ENCODE peak calls at places on chromosomes 1 and 21, in six cellular contexts. G is WTC11, W is A549, T is NB4, B is SK-N-SH, Z is HepG2. X is an unnamed sample.

GRCh38 chr1:203379831-203380230 is 28.9 kb upstream of the FMOD start:
- DNase-seq in G (no peak), W (no peak), T (no peak), B (no peak), Z (no peak), X (peak)

GRCh38 chr1:243791586-243792267 is 58.3 kb downstream of the AKT3 start:
- DNase-seq in G (no peak), W (no peak), T (no peak), B (no peak), Z (no peak), X (peak)

GRCh38 chr21:32771134-32771523 is 426 bp downstream of the PAXBP1 start:
- DNase-seq in G (peak), W (peak), T (peak), B (peak), Z (peak), X (no peak)

GRCh38 chr1:31010081-31010989 is 55.2 kb downstream of the PUM1 start:
- DNase-seq in G (no peak), W (no peak), T (no peak), B (no peak), Z (no peak), X (no peak)

GRCh38 chr1:211352985-211353515 is 26.4 kb downstream of the TRAF5 start:
- DNase-seq in G (peak), W (peak), T (peak), B (no peak), Z (peak), X (no peak)

GRCh38 chr1:42747125-42747524 is 7.1 kb upstream of the CLDN19 start:
- DNase-seq in G (peak), W (peak), T (peak), B (peak), Z (no peak), X (peak)

GRCh38 chr21:22536511-22536910 is 1538.3 kb downstream of the NCAM2 start:
- DNase-seq in G (no peak), W (no peak), T (peak), B (no peak), Z (no peak), X (no peak)

GRCh38 chr1:205456868-205457724 is 1.3 kb upstream of the BLACAT1 start:
- DNase-seq in G (peak), W (no peak), T (no peak), B (peak), Z (no peak), X (no peak)

GRCh38 chr1:41462680-41463004 is 21.8 kb downstream of the EDN2 start:
- DNase-seq in G (no peak), W (no peak), T (no peak), B (no peak), Z (no peak), X (no peak)

GRCh38 chr1:42848823-42849537 is 2.6 kb downstream of the ZNF691 start:
- DNase-seq in G (no peak), W (no peak), T (no peak), B (no peak), Z (no peak), X (no peak)

GRCh38 chr1:230057681-230058565 is 9.1 kb upstream of the GALNT2 start:
- DNase-seq in G (no peak), W (no peak), T (no peak), B (no peak), Z (no peak), X (no peak)

GRCh38 chr1:30874176-30874575 is 34.4 kb downstream of the SDC3 start:
- DNase-seq in G (no peak), W (no peak), T (no peak), B (no peak), Z (no peak), X (no peak)

GRCh38 chr1:116262995-116263385 is 110.1 kb upstream of the ATP1A1 start:
- DNase-seq in G (no peak), W (no peak), T (no peak), B (no peak), Z (no peak), X (no peak)

GRCh38 chr1:167294528-167294927 is 73.8 kb downstream of the POU2F1 start:
- DNase-seq in G (no peak), W (no peak), T (peak), B (no peak), Z (no peak), X (no peak)

GRCh38 chr1:184033711-184034167 is 3.8 kb downstream of the COLGALT2 start:
- DNase-seq in G (no peak), W (no peak), T (no peak), B (no peak), Z (no peak), X (no peak)

GRCh38 chr1:14615539-14616218 is 17.2 kb downstream of the KAZN start:
- DNase-seq in G (no peak), W (no peak), T (no peak), B (no peak), Z (no peak), X (no peak)

GRCh38 chr1:185400057-185400456 is 83.0 kb upstream of the IVNS1ABP start:
- DNase-seq in G (no peak), W (no peak), T (peak), B (no peak), Z (peak), X (no peak)

GRCh38 chr1:229694053-229694693 is 68.1 kb downstream of the URB2 start:
- DNase-seq in G (peak), W (no peak), T (peak), B (peak), Z (no peak), X (no peak)

GRCh38 chr1:219296430-219296850 is 122.8 kb downstream of the LYPLAL1 start:
- DNase-seq in G (no peak), W (no peak), T (no peak), B (no peak), Z (no peak), X (no peak)

GRCh38 chr1:41811978-41812852 is 106.5 kb downstream of the HIVEP3 start:
- DNase-seq in G (peak), W (peak), T (peak), B (peak), Z (peak), X (peak)

DNA sequence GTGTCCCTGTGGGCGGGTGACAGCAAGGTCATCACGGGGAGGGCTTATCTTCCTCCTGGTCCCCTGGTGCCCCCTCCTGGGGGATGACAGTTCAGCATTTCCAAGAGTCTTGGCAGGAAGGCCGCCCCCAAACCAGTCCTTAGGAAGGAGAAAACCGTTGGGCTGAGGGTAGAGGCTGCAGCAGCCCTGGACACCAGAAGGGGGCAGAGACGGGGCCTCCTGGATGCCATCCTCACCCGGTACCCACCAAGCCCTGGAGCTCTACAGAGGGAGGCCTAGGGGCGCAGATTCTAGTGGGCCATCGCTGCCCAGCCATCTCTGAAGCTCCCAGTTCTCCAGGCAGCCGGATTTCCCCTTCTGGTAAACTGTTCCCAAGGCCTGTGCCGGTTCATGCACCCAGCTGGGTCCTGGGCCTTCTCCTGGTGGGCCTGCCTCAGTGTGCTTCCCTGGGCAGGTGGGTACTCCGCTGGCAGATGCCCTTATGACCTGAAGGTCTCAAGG is 14.8 kb upstream of the ZNF669 start:
- DNase-seq in G (peak), W (peak), T (no peak), B (peak), Z (peak), X (no peak)
- TF ChIP-seq MAX in G (no peak), W (no peak), T (no peak), B (no peak), Z (no peak), X (no peak)

DNA sequence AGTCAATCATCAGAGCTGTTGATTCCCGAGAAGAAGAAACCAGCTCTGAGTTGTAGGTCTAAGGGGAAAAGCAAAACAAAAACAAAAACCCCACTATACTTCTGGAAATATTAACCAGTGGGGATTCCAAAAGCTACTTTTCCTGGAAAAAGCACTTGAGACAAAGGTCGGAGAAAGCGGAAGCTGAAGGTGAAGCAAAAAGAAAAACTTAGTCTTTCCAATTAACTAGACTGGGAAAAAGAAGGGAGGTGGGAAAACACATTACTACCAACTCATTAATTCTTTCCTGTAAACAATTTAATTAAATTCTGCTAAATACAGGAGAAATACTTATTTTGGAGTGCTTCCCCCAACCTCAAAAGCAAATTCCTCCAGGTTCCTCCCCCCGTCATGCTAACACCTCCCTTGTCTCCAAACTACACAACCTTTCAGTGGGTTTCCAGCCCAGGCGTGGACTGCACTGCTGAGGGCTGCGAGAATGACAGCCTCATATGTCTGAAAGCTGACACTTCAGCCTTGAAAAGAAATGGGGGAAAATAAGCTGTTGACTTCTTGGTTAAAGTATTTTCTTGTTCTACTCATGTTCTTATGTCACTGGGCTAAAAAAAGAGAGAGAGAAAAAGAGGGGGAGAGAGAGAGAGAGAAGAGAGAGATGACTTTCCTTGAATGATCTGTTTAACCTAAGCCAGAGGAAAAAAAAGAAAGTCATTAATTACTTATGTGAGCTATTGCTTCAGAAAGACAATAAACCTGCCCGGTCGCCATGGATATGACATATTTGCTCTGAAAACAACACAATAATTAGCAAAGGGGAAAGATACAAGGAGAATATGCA is 5.1 kb downstream of the CASZ1 start:
- DNase-seq in G (no peak), W (no peak), T (no peak), B (no peak), Z (no peak), X (no peak)
- TF ChIP-seq MAX in G (no peak), W (no peak), T (no peak), B (no peak), Z (no peak), X (no peak)

GRCh38 chr1:201750934-201751333 is 78.0 kb upstream of the IPO9 start:
- DNase-seq in G (no peak), W (no peak), T (no peak), B (no peak), Z (no peak), X (peak)

GRCh38 chr1:201749059-201749458 is 79.9 kb upstream of the IPO9 start:
- DNase-seq in G (no peak), W (no peak), T (no peak), B (no peak), Z (no peak), X (no peak)

GRCh38 chr1:201746156-201746555 is 82.8 kb upstream of the IPO9 start:
- DNase-seq in G (no peak), W (no peak), T (no peak), B (no peak), Z (no peak), X (no peak)

GRCh38 chr1:201750120-201750519 is 78.8 kb upstream of the IPO9 start:
- DNase-seq in G (no peak), W (no peak), T (no peak), B (no peak), Z (no peak), X (peak)

GRCh38 chr1:201748331-201748730 is 80.6 kb upstream of the IPO9 start:
- DNase-seq in G (no peak), W (no peak), T (no peak), B (no peak), Z (no peak), X (peak)
- TF ChIP-seq MAX in G (no peak), W (no peak), T (no peak), B (peak), Z (no peak), X (no peak)

GRCh38 chr1:246317291-246317690 is 189.8 kb downstream of the SMYD3 start:
- DNase-seq in G (no peak), W (no peak), T (no peak), B (no peak), Z (no peak), X (no peak)

GRCh38 chr1:246317723-246318359 is 189.2 kb downstream of the SMYD3 start:
- DNase-seq in G (no peak), W (no peak), T (no peak), B (no peak), Z (no peak), X (no peak)

GRCh38 chr1:246319111-246319510 is 188.0 kb downstream of the SMYD3 start:
- DNase-seq in G (no peak), W (no peak), T (no peak), B (peak), Z (no peak), X (no peak)

GRCh38 chr1:246318622-246319021 is 188.5 kb downstream of the SMYD3 start:
- DNase-seq in G (no peak), W (no peak), T (no peak), B (no peak), Z (no peak), X (no peak)

DNA sequence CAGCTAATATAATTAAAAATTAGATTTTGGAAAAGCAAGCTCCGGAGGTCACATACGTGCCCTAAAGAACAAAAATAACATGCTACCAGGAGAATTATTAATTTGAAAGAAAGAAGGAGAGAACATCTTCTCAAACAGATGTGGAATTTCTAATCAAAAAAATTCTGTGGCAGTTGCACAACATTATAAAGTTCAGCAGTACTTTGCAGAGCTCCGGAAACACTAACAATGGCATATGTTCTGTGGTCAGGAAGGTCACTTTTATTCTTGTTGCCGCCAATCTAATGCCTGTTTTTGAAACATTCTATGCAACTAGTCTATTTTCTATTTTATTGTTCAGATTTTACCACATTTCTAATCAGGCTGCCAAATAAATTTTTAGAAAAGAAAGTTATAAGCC is 186.8 kb downstream of the SMYD3 start:
- DNase-seq in G (no peak), W (no peak), T (peak), B (no peak), Z (no peak), X (peak)
- TF ChIP-seq MAX in G (no peak), W (no peak), T (no peak), B (no peak), Z (no peak), X (no peak)

DNA sequence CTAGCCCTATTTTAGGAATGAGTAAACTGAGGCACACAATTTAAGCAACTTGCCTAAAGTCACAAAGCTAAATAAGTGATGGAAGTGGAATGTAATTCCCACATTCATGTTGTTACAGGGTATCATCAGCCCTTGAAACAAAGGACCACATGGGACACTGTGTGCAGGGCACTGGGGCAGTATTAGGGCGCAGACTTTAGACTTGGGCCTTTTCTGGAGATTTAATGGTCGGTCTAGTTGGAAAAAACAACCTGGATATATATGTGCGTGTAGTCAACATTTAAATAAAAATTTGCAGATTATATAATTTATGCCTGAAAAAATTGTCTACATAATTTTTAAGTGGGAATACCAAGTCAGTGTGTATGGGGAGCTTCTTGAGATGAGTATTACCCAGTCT is 1.5 kb downstream of the KDM1A start:
- DNase-seq in G (no peak), W (no peak), T (no peak), B (peak), Z (peak), X (peak)
- TF ChIP-seq MAX in G (peak), W (no peak), T (peak), B (no peak), Z (peak), X (no peak)

DNA sequence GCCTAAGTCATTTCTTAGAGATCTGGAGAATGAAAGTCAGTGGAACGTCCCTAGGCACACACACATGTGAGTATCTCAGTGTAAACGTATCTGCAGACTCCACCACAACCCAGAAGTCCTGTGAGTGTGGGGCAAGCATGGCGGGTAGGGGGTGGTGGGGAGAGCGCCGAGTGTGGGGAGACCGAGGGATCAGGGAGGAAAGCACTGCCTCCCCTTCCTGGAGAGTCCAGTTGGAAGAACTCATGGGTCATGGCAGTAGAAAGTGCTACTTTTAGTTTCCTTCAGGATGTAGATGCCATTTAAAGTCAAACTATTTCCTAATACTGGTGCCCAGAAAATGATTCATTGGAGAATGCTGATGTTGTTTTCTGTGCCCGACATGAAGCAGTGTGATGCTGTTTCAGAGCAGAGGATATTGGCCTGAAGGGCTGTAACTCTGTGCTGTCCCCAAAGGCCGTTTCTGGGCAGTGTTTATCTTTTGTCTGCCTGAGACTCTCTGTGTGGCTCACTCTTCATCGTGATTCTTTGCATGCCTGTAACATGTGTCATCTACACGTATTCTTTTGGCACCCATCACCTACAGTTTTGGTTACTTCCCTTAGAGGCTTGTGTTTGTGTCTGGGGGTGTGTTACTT is 45.7 kb upstream of the TSPAN2 start:
- DNase-seq in G (no peak), W (peak), T (no peak), B (no peak), Z (no peak), X (peak)
- TF ChIP-seq MAX in G (no peak), W (peak), T (no peak), B (no peak), Z (no peak), X (no peak)

GRCh38 chr1:161068306-161069200 is 1.1 kb downstream of the ARHGAP30 start:
- DNase-seq in G (no peak), W (no peak), T (peak), B (no peak), Z (no peak), X (no peak)
- TF ChIP-seq MAX in G (no peak), W (no peak), T (no peak), B (no peak), Z (no peak), X (no peak)

DNA sequence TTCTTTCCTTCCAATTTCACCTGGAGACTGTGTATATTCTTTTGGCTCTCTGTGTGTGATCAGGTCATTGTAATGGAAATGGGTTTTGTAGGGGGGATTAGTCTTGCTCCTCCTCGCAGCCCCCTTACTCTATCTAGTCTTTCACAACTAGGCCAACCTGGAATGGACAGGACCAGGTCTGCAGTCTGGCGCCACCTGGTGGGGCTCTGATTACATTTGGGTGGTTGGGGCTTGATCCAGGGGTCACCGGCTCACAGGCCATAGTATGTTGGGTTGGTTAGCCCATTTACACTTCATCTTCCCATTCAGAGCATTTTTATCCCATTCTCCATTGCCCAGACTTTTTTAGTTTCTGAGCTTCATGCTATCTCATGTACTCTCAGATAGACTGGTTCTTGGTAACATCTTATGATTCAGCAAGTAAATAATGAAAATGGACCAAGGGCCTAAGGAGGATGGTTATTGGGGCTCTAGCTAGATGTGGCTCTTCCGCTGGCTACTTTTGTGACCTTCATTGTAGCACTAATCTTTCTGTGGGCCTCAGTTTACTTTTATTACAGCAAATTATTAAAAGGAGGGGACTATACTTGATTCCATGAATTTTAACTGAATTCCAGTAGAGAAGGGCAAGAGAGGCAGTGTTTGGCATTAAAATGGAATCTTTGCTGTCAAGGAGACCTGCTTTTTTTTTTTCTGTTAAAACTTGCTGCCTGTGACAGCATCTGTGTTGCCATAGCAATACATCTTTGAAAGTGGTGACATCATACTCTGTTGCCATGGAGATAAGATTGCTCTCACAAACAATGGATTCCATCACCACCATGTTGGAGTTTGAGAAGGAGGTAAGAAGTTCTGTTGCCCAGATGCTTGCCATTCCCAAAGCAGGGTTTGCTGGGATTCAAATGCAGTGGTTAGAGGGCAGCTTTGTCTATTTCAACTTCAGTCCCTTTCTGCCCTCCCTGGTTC is 150.1 kb downstream of the PLXNA2 start:
- DNase-seq in G (peak), W (peak), T (peak), B (peak), Z (peak), X (peak)
- TF ChIP-seq MAX in G (no peak), W (no peak), T (no peak), B (no peak), Z (no peak), X (no peak)

GRCh38 chr1:56967900-56968832 is 2.4 kb upstream of the C8B start:
- DNase-seq in G (peak), W (peak), T (peak), B (peak), Z (peak), X (peak)
- TF ChIP-seq MAX in G (no peak), W (no peak), T (no peak), B (no peak), Z (no peak), X (no peak)

X was measured in endothelial cell of umbilical vein.